ENCODE peak calls at places on chromosomes 13 and 19, in eight cellular contexts. H is esophagus squamous epithelium, X is adrenal gland, E is breast epithelium, G is H54, C is transverse colon, W is heart left ventricle, L is body of pancreas. T is an unnamed sample.

GRCh38 chr19:50511069-50511822 is at the start of gene JOSD2:
- DNase-seq in H (peak), X (peak), E (peak), G (peak), C (peak), W (peak), L (peak), T (peak)

GRCh38 chr13:113969311-113969972 is 4.4 kb downstream of the C13orf46 start:
- DNase-seq in H (no peak), X (no peak), E (no peak), G (no peak), C (no peak), W (peak), L (no peak), T (peak)

GRCh38 chr13:71703145-71703544 is 163.9 kb downstream of the DACH1 start:
- DNase-seq in H (no peak), X (no peak), E (no peak), G (no peak), C (no peak), W (no peak), L (no peak), T (no peak)

GRCh38 chr19:35266149-35266903 is 2.4 kb upstream of the USF2 start:
- DNase-seq in H (no peak), X (peak), E (peak), G (no peak), C (peak), W (no peak), L (no peak), T (no peak)

GRCh38 chr13:29494520-29494919 is 101.0 kb downstream of the SLC7A1 start:
- DNase-seq in H (no peak), X (no peak), E (no peak), G (no peak), C (no peak), W (no peak), L (no peak), T (no peak)

GRCh38 chr19:11555246-11555645 is 3.8 kb downstream of the ELOF1 start:
- DNase-seq in H (no peak), X (no peak), E (no peak), G (no peak), C (no peak), W (no peak), L (no peak), T (no peak)

GRCh38 chr13:35093356-35093755 is 151.3 kb downstream of the NBEA start:
- DNase-seq in H (no peak), X (no peak), E (no peak), G (no peak), C (no peak), W (no peak), L (no peak), T (no peak)

GRCh38 chr13:52399708-52400107 is 6.3 kb downstream of the THSD1 start:
- DNase-seq in H (no peak), X (no peak), E (no peak), G (no peak), C (no peak), W (no peak), L (no peak), T (no peak)

GRCh38 chr13:24232474-24232873 is 72.0 kb downstream of the SPATA13 start:
- DNase-seq in H (no peak), X (no peak), E (no peak), G (no peak), C (no peak), W (no peak), L (no peak), T (no peak)

GRCh38 chr19:7680606-7681335 is at the start of gene TRAPPC5:
- DNase-seq in H (no peak), X (peak), E (peak), G (peak), C (peak), W (peak), L (peak), T (peak)

GRCh38 chr19:7679017-7679720 is 1.5 kb upstream of the TRAPPC5 start:
- DNase-seq in H (no peak), X (no peak), E (no peak), G (no peak), C (peak), W (no peak), L (no peak), T (no peak)

GRCh38 chr19:7679771-7680605 is 645 bp upstream of the TRAPPC5 start:
- DNase-seq in H (no peak), X (no peak), E (no peak), G (no peak), C (no peak), W (no peak), L (no peak), T (no peak)

GRCh38 chr19:7682175-7682855 is 1.7 kb downstream of the TRAPPC5 start:
- DNase-seq in H (no peak), X (no peak), E (no peak), G (no peak), C (no peak), W (no peak), L (no peak), T (no peak)

DNA sequence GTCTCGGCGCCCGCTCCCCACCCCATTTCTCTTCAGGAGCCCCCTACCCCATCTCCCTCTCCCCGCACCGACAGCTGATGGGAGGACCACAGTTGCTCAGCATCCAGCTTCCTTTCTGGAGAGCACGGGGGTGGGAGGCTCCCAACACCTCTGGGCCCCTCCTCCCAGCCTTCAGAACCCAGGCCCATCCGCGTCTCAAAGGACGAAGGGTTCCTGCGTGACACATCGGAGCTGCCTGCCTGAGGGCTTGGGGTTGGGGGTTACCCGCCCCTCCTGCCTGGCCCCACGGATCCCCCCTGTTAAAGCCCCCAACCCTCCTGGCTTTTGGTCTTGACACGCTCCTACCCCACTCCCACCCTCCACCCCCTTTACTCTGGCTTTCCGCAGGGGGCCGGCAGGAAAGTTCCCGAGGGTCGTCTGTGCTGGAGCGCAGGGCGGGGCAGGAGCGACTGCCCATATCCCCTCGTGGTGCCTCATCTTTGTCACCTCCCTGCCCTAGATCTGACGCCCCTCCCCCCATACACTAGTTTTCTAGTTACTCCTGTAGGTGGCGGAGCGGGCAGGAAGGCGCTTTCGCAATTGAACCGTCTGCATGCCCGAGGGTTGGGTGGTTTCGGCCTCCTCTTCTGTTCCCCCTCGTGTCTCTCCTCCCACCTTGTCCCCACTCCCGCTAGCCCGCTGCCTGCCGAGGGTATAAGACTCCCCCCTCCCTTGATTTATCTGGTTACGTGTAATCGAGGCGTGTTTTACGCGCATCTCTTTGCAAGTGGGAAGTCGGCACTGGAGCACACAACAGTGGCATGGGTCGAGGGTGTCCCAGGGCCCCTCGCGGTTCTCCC is 922 bp downstream of the TRAPPC5 start:
- DNase-seq in H (peak), X (peak), E (peak), G (no peak), C (peak), W (peak), L (peak), T (peak)
- TF ChIP-seq POLR2A in H (no peak), X (no peak), E (no peak), G (no peak), C (no peak), W (no peak), L (no peak), T (no peak)

GRCh38 chr19:1864480-1865171 is 1.2 kb upstream of the KLF16 start:
- DNase-seq in H (no peak), X (peak), E (peak), G (peak), C (peak), W (peak), L (peak), T (peak)
- TF ChIP-seq POLR2A in H (peak), X (peak), E (peak), G (peak), C (no peak), W (no peak), L (no peak), T (no peak)

DNA sequence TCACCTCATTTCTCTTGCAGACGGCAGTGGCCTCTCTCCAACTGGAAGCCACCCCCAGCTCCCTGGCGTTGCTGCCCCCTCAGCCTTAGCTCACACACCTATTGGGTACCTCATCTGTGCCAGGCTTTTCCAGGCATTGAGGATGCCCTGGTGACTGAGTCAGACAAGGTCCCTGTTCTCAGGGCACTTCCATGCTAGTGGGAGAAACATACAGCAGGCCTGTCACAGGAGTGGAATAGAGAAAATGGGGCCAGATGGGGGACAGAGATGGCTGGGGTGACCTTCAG is 33.9 kb downstream of the CAPN12 start:
- DNase-seq in H (no peak), X (no peak), E (no peak), G (no peak), C (no peak), W (no peak), L (no peak), T (no peak)
- TF ChIP-seq POLR2A in H (no peak), X (no peak), E (no peak), G (no peak), C (no peak), W (no peak), L (no peak), T (no peak)

GRCh38 chr19:54206831-54207177 is 6.1 kb downstream of the RPS9 start:
- DNase-seq in H (no peak), X (no peak), E (no peak), G (no peak), C (no peak), W (no peak), L (no peak), T (no peak)
- TF ChIP-seq POLR2A in H (no peak), X (no peak), E (no peak), G (no peak), C (no peak), W (no peak), L (no peak), T (no peak)

DNA sequence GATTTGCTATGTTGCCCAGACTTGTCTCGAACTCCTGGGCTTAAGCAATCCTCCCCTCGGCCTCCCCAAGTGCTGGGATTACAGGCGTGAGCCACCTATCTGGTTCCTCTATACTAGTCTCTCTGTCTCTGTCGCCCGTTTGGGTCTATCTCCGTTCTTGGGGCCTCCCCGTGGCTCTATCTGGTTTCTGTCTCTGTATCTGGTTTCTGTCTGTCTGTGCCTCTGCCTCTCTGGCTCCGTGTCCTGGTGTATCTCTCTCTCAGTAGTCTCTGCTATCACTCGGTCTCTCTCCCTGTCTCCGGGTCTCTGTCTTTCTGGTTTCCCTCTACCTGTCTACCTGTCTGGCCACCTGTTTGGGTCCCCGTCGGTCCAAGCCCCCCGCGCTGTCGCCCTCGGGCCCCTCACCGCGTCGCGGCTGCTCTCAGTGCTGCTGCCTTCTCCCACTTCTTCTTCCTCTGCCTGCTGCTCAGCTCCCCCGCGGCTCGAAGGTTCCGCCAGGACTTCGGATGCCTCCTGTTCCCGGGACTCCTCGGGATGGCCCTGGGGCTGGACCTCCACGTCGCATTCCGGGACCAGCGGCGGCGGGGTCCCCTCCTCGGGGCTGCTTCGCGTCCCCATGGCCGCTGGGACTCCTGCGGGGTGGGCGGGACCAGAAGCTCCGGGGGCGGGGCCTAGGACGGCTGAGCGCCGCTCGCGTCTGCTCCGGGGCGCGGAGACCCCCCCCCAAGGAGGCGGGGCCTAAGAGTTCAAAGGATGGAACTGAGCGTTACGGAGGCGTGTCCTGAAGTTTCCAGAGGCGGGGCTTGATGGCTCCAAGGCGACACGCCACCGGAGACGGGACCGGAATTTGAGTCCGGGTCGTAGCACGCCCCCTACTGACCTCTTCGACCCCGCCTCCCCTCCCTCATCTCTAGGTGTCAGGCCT is 783 bp downstream of the PHLDB3 start:
- DNase-seq in H (peak), X (peak), E (peak), G (peak), C (peak), W (peak), L (peak), T (peak)
- TF ChIP-seq POLR2A in H (peak), X (peak), E (no peak), G (peak), C (peak), W (peak), L (peak), T (peak)

GRCh38 chr19:13986348-13986904 is 19.7 kb downstream of the RFX1 start:
- DNase-seq in H (peak), X (peak), E (no peak), G (no peak), C (peak), W (peak), L (peak), T (peak)
- TF ChIP-seq POLR2A in H (peak), X (no peak), E (no peak), G (no peak), C (peak), W (peak), L (no peak), T (no peak)

DNA sequence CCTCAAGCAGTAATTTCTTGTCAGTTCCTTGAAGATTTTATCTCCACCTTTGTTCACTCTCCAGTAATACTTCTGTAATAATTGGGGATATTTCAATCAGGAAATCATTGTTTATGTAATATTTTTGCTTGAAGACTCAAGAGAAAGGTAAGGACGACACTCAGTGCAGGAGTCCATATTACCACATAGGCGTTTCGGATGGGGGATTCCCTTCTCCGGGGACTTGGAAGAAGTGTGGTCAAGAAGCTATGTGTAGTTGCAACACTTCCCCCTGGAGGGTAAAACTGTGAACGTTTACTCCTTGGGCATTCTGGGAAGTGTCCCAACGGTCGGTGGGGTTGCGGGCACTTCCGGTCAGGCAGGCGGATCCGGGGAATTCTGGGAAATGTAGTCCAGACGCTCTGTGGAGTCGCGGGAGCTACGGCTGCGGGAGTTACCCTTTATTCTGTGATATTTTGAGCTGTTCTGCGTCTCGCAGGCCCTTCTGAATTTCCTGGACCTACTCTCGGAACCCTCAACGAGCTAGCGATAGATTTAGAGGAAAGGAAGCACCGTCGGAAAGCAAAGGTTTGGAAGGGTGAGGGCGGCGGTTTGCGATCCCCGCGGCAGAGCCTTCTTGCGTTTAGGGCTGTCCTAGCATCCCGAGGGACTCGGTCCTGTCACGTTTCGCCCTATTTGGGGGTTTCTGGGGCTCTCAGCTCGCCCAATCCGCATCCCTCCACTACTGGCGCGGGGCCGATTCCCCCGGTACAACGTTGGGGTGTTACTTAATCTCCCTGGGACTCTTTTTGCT is at the start of gene ZNF221:
- DNase-seq in H (peak), X (peak), E (peak), G (peak), C (peak), W (peak), L (peak), T (peak)
- TF ChIP-seq POLR2A in H (no peak), X (peak), E (no peak), G (peak), C (no peak), W (no peak), L (no peak), T (no peak)

GRCh38 chr19:58097783-58098681 is at the start of gene ZSCAN18:
- DNase-seq in H (peak), X (peak), E (peak), G (peak), C (peak), W (peak), L (peak), T (peak)
- TF ChIP-seq POLR2A in H (peak), X (peak), E (peak), G (peak), C (peak), W (peak), L (peak), T (peak)

GRCh38 chr19:752652-753517 is 2.0 kb downstream of the MISP start:
- DNase-seq in H (no peak), X (no peak), E (peak), G (peak), C (peak), W (peak), L (no peak), T (peak)
- TF ChIP-seq POLR2A in H (no peak), X (no peak), E (no peak), G (peak), C (peak), W (no peak), L (no peak), T (no peak)

T was measured in sigmoid colon.